ENCODE peak calls at places on chromosomes 12 and 14, in four cellular contexts. R, Y, P and E are unnamed samples.

GRCh38 chr14:85416771-85417170 is 113.2 kb upstream of the FLRT2 start:
- DNase-seq in R (no peak), Y (no peak), P (no peak), E (no peak)

GRCh38 chr14:23438130-23438893 is 2.9 kb upstream of the MYH7 start:
- DNase-seq in R (no peak), Y (peak; percentile 88), P (no peak), E (no peak)

GRCh38 chr12:119749666-119750065 is 81.7 kb downstream of the PRKAB1 start:
- DNase-seq in R (no peak), Y (no peak), P (no peak), E (peak; percentile 14)

GRCh38 chr14:68849416-68849815 is 56.5 kb upstream of the ZFP36L1 start:
- DNase-seq in R (no peak), Y (no peak), P (no peak), E (no peak)

GRCh38 chr12:64036414-64036813 is 185.7 kb downstream of the KICS2 start:
- DNase-seq in R (no peak), Y (no peak), P (no peak), E (no peak)

GRCh38 chr14:50602035-50602434 is 42.1 kb downstream of the ATL1 start:
- DNase-seq in R (no peak), Y (no peak), P (no peak), E (no peak)

GRCh38 chr12:115872919-115873357 is 404.6 kb downstream of the MED13L start:
- DNase-seq in R (no peak), Y (no peak), P (no peak), E (no peak)

GRCh38 chr14:44657153-44657552 is 150.1 kb upstream of the FSCB start:
- DNase-seq in R (no peak), Y (no peak), P (no peak), E (no peak)

GRCh38 chr14:24100197-24100981 is 6.3 kb downstream of the PCK2 start:
- DNase-seq in R (no peak), Y (no peak), P (no peak), E (no peak)

GRCh38 chr12:91381309-91381804 is 198.7 kb upstream of the DCN start:
- DNase-seq in R (peak; percentile 8), Y (no peak), P (peak; percentile 52), E (peak; percentile 47)

GRCh38 chr12:114916124-114916523 is 232.1 kb upstream of the TBX3 start:
- DNase-seq in R (no peak), Y (no peak), P (no peak), E (no peak)

GRCh38 chr14:106872619-106873446 is 1346.5 kb downstream of the TMEM121 start:
- DNase-seq in R (peak; percentile 79), Y (peak; percentile 98), P (peak; percentile 68), E (no peak)

GRCh38 chr14:68607852-68608232 is 185.0 kb downstream of the ZFP36L1 start:
- DNase-seq in R (no peak), Y (no peak), P (no peak), E (no peak)

GRCh38 chr14:31312934-31313333 is 105.3 kb upstream of the HECTD1 start:
- DNase-seq in R (no peak), Y (no peak), P (no peak), E (no peak)

GRCh38 chr12:130336723-130337475 is 788 bp upstream of the PIWIL1 start:
- DNase-seq in R (no peak), Y (no peak), P (no peak), E (no peak)

GRCh38 chr12:125685885-125686284 is 620.6 kb downstream of the AACS start:
- DNase-seq in R (no peak), Y (no peak), P (no peak), E (no peak)

GRCh38 chr14:76101384-76101783 is 50.3 kb upstream of the GPATCH2L start:
- DNase-seq in R (no peak), Y (no peak), P (no peak), E (no peak)

GRCh38 chr14:100428727-100429126 is 105.6 kb downstream of the SLC25A47 start:
- DNase-seq in R (no peak), Y (no peak), P (no peak), E (peak; percentile 46)

GRCh38 chr14:94303111-94303510 is 10.0 kb upstream of the SERPINA10 start:
- DNase-seq in R (no peak), Y (no peak), P (no peak), E (no peak)

GRCh38 chr12:113152196-113152834 is 2.8 kb downstream of the CFAP73 start:
- DNase-seq in R (no peak), Y (no peak), P (no peak), E (no peak)

GRCh38 chr12:54891717-54892478 is 37.6 kb downstream of the MUCL1 start:
- DNase-seq in R (no peak), Y (peak; percentile 71), P (no peak), E (no peak)

GRCh38 chr12:54195736-54196347 is 7.1 kb upstream of the SMUG1 start:
- DNase-seq in R (no peak), Y (no peak), P (no peak), E (no peak)

GRCh38 chr14:58104808-58105207 is 47.2 kb downstream of the ARMH4 start:
- DNase-seq in R (no peak), Y (no peak), P (no peak), E (peak; percentile 58)

GRCh38 chr12:106442575-106442974 is 85.0 kb downstream of the POLR3B start:
- DNase-seq in R (no peak), Y (no peak), P (no peak), E (no peak)